ENCODE peak calls at places on chromosomes 3 and 15, in nine cellular contexts. One of them, this sample, is unnamed.

GRCh38 chr15:91940466-91941381 is 87.2 kb downstream of the SLCO3A1 start:
- DNase-seq in occipital lobe: no peak
- DNase-seq in amniotic stem cell: no peak
- DNase-seq in HS-5: no peak
- DNase-seq in head of caudate nucleus: no peak
- DNase-seq in GOT3: no peak
- DNase-seq in fibroblast of lung: no peak
- DNase-seq in stimulated activated CD8-positive, alpha-beta memory T cell treated with anti-CD3 and anti-CD28 coated beads, Interleukin-4, amount 100 ng/mL, for 4 hours: no peak
- DNase-seq in foreskin fibroblast: no peak
- DNase-seq in this sample: no peak

GRCh38 chr3:51974277-51974962 is 444 bp upstream of the ABHD14A start:
- DNase-seq in head of caudate nucleus: no peak
- DNase-seq in fibroblast of lung: no peak
- DNase-seq in GOT3: no peak
- DNase-seq in occipital lobe: no peak
- DNase-seq in foreskin fibroblast: no peak
- DNase-seq in amniotic stem cell: no peak
- DNase-seq in HS-5: no peak
- DNase-seq in stimulated activated CD8-positive, alpha-beta memory T cell treated with anti-CD3 and anti-CD28 coated beads, Interleukin-4, amount 100 ng/mL, for 4 hours: no peak
- DNase-seq in this sample: no peak

GRCh38 chr3:181727122-181728036 is 15.7 kb downstream of the SOX2 start:
- DNase-seq in foreskin fibroblast: no peak
- DNase-seq in head of caudate nucleus: no peak
- DNase-seq in GOT3: no peak
- DNase-seq in stimulated activated CD8-positive, alpha-beta memory T cell treated with anti-CD3 and anti-CD28 coated beads, Interleukin-4, amount 100 ng/mL, for 4 hours: no peak
- DNase-seq in fibroblast of lung: peak
- DNase-seq in HS-5: no peak
- DNase-seq in occipital lobe: no peak
- DNase-seq in amniotic stem cell: no peak
- DNase-seq in this sample: no peak

GRCh38 chr3:69012836-69013255 is 638 bp downstream of the EOGT start:
- DNase-seq in HS-5: no peak
- DNase-seq in fibroblast of lung: peak
- DNase-seq in foreskin fibroblast: peak
- DNase-seq in stimulated activated CD8-positive, alpha-beta memory T cell treated with anti-CD3 and anti-CD28 coated beads, Interleukin-4, amount 100 ng/mL, for 4 hours: no peak
- DNase-seq in occipital lobe: peak
- DNase-seq in GOT3: no peak
- DNase-seq in amniotic stem cell: no peak
- DNase-seq in head of caudate nucleus: peak
- DNase-seq in this sample: no peak

GRCh38 chr3:188296761-188297689 is 143.1 kb downstream of the LPP start:
- DNase-seq in foreskin fibroblast: peak
- DNase-seq in GOT3: no peak
- DNase-seq in stimulated activated CD8-positive, alpha-beta memory T cell treated with anti-CD3 and anti-CD28 coated beads, Interleukin-4, amount 100 ng/mL, for 4 hours: no peak
- DNase-seq in HS-5: peak
- DNase-seq in head of caudate nucleus: no peak
- DNase-seq in fibroblast of lung: peak
- DNase-seq in amniotic stem cell: no peak
- DNase-seq in occipital lobe: no peak
- DNase-seq in this sample: peak

GRCh38 chr15:67564590-67565345 is 22.3 kb downstream of the MAP2K5 start:
- DNase-seq in amniotic stem cell: no peak
- DNase-seq in fibroblast of lung: peak
- DNase-seq in foreskin fibroblast: no peak
- DNase-seq in head of caudate nucleus: no peak
- DNase-seq in occipital lobe: no peak
- DNase-seq in HS-5: no peak
- DNase-seq in GOT3: no peak
- DNase-seq in stimulated activated CD8-positive, alpha-beta memory T cell treated with anti-CD3 and anti-CD28 coated beads, Interleukin-4, amount 100 ng/mL, for 4 hours: no peak
- DNase-seq in this sample: no peak

GRCh38 chr15:75578206-75578947 is 738 bp downstream of the PTPN9 start:
- DNase-seq in head of caudate nucleus: peak
- DNase-seq in GOT3: no peak
- DNase-seq in stimulated activated CD8-positive, alpha-beta memory T cell treated with anti-CD3 and anti-CD28 coated beads, Interleukin-4, amount 100 ng/mL, for 4 hours: no peak
- DNase-seq in occipital lobe: no peak
- DNase-seq in foreskin fibroblast: no peak
- DNase-seq in HS-5: no peak
- DNase-seq in fibroblast of lung: peak
- DNase-seq in amniotic stem cell: no peak
- DNase-seq in this sample: peak

GRCh38 chr15:72312605-72313447 is 7.1 kb downstream of the CELF6 start:
- DNase-seq in head of caudate nucleus: peak
- DNase-seq in fibroblast of lung: peak
- DNase-seq in HS-5: no peak
- DNase-seq in amniotic stem cell: peak
- DNase-seq in stimulated activated CD8-positive, alpha-beta memory T cell treated with anti-CD3 and anti-CD28 coated beads, Interleukin-4, amount 100 ng/mL, for 4 hours: peak
- DNase-seq in GOT3: no peak
- DNase-seq in foreskin fibroblast: peak
- DNase-seq in occipital lobe: peak
- DNase-seq in this sample: peak

GRCh38 chr15:65085990-65086679 is 9.6 kb downstream of the KBTBD13 start:
- DNase-seq in occipital lobe: no peak
- DNase-seq in HS-5: no peak
- DNase-seq in amniotic stem cell: no peak
- DNase-seq in fibroblast of lung: no peak
- DNase-seq in stimulated activated CD8-positive, alpha-beta memory T cell treated with anti-CD3 and anti-CD28 coated beads, Interleukin-4, amount 100 ng/mL, for 4 hours: no peak
- DNase-seq in head of caudate nucleus: no peak
- DNase-seq in foreskin fibroblast: no peak
- DNase-seq in GOT3: no peak
- DNase-seq in this sample: no peak

GRCh38 chr3:108394563-108394962 is 98.2 kb downstream of the HHLA2 start:
- DNase-seq in fibroblast of lung: no peak
- DNase-seq in HS-5: no peak
- DNase-seq in GOT3: no peak
- DNase-seq in foreskin fibroblast: no peak
- DNase-seq in amniotic stem cell: no peak
- DNase-seq in occipital lobe: no peak
- DNase-seq in head of caudate nucleus: no peak
- DNase-seq in stimulated activated CD8-positive, alpha-beta memory T cell treated with anti-CD3 and anti-CD28 coated beads, Interleukin-4, amount 100 ng/mL, for 4 hours: no peak
- DNase-seq in this sample: no peak

GRCh38 chr3:94076055-94076454 is 13.2 kb downstream of the NSUN3 start:
- DNase-seq in foreskin fibroblast: no peak
- DNase-seq in head of caudate nucleus: no peak
- DNase-seq in stimulated activated CD8-positive, alpha-beta memory T cell treated with anti-CD3 and anti-CD28 coated beads, Interleukin-4, amount 100 ng/mL, for 4 hours: no peak
- DNase-seq in amniotic stem cell: no peak
- DNase-seq in GOT3: no peak
- DNase-seq in occipital lobe: no peak
- DNase-seq in HS-5: no peak
- DNase-seq in fibroblast of lung: peak
- DNase-seq in this sample: no peak

GRCh38 chr3:128503751-128504532 is 10.9 kb upstream of the GATA2 start:
- DNase-seq in stimulated activated CD8-positive, alpha-beta memory T cell treated with anti-CD3 and anti-CD28 coated beads, Interleukin-4, amount 100 ng/mL, for 4 hours: no peak
- DNase-seq in head of caudate nucleus: no peak
- DNase-seq in foreskin fibroblast: no peak
- DNase-seq in HS-5: no peak
- DNase-seq in occipital lobe: no peak
- DNase-seq in amniotic stem cell: no peak
- DNase-seq in fibroblast of lung: no peak
- DNase-seq in GOT3: no peak
- DNase-seq in this sample: no peak

GRCh38 chr3:66438045-66438444 is 62.8 kb downstream of the LRIG1 start:
- DNase-seq in fibroblast of lung: no peak
- DNase-seq in stimulated activated CD8-positive, alpha-beta memory T cell treated with anti-CD3 and anti-CD28 coated beads, Interleukin-4, amount 100 ng/mL, for 4 hours: no peak
- DNase-seq in GOT3: no peak
- DNase-seq in head of caudate nucleus: no peak
- DNase-seq in foreskin fibroblast: no peak
- DNase-seq in HS-5: no peak
- DNase-seq in amniotic stem cell: no peak
- DNase-seq in occipital lobe: no peak
- DNase-seq in this sample: no peak

GRCh38 chr3:100039075-100039474 is 75.2 kb downstream of the FILIP1L start:
- DNase-seq in occipital lobe: no peak
- DNase-seq in head of caudate nucleus: no peak
- DNase-seq in amniotic stem cell: no peak
- DNase-seq in stimulated activated CD8-positive, alpha-beta memory T cell treated with anti-CD3 and anti-CD28 coated beads, Interleukin-4, amount 100 ng/mL, for 4 hours: no peak
- DNase-seq in fibroblast of lung: no peak
- DNase-seq in GOT3: no peak
- DNase-seq in foreskin fibroblast: no peak
- DNase-seq in HS-5: no peak
- DNase-seq in this sample: no peak